ENCODE peak calls at places on chromosomes 4 and X, in five cellular contexts. L, W, T, P and M are unnamed samples.

GRCh38 chrX:13647709-13648212 is 5.2 kb upstream of the TCEANC start:
- DNase-seq in L (no peak), W (no peak), T (peak; percentile 77), P (no peak), M (peak; percentile 46)

GRCh38 chrX:153317306-153317705 is 4.3 kb downstream of the PNMA6F start:
- DNase-seq in L (no peak), W (no peak), T (no peak), P (no peak), M (no peak)

GRCh38 chr4:121783210-121783609 is 17.9 kb upstream of the EXOSC9 start:
- DNase-seq in L (no peak), W (no peak), T (no peak), P (no peak), M (no peak)

GRCh38 chr4:122458625-122459024 is 2.1 kb upstream of the IL2 start:
- DNase-seq in L (peak; percentile 73), W (peak; percentile 1), T (peak; percentile 5), P (no peak), M (no peak)

GRCh38 chr4:150108693-150109092 is 30.4 kb downstream of the DCLK2 start:
- DNase-seq in L (no peak), W (no peak), T (peak; percentile 13), P (peak; percentile 51), M (no peak)

GRCh38 chr4:176547005-176547404 is 227.2 kb downstream of the SPCS3 start:
- DNase-seq in L (no peak), W (no peak), T (no peak), P (no peak), M (no peak)

GRCh38 chrX:19954707-19955106 is 36.2 kb downstream of the BCLAF3 start:
- DNase-seq in L (no peak), W (no peak), T (no peak), P (no peak), M (no peak)

GRCh38 chr4:76738081-76738931 is 159.6 kb downstream of the SOWAHB start:
- DNase-seq in L (no peak), W (no peak), T (peak; percentile 34), P (no peak), M (no peak)

GRCh38 chrX:49193542-49193964 is 6.4 kb downstream of the SYP start:
- DNase-seq in L (no peak), W (no peak), T (no peak), P (no peak), M (no peak)

GRCh38 chr4:181822005-181822375 is 421.2 kb upstream of the TENM3 start:
- DNase-seq in L (no peak), W (no peak), T (no peak), P (peak; percentile 23), M (no peak)

GRCh38 chr4:85725727-85726170 is 250.8 kb downstream of the ARHGAP24 start:
- DNase-seq in L (no peak), W (no peak), T (peak; percentile 30), P (no peak), M (no peak)

GRCh38 chr4:109729155-109729562 is 711 bp downstream of the PLA2G12A start:
- DNase-seq in L (no peak), W (peak; percentile 27), T (peak; percentile 31), P (no peak), M (peak; percentile 35)

GRCh38 chr4:17132226-17132625 is 233.8 kb upstream of the LDB2 start:
- DNase-seq in L (no peak), W (no peak), T (no peak), P (no peak), M (no peak)
- H3K9me2 ChIP-seq in L (no peaks in the 10 kb centered on the region), W (peaks cover 43% of the 10 kb centered on the region), T (no peaks in the 10 kb centered on the region), P (no peaks in the 10 kb centered on the region), M (no peaks in the 10 kb centered on the region)

GRCh38 chr4:2867758-2868491 is 24.3 kb downstream of the ADD1 start:
- DNase-seq in L (no peak), W (peak; percentile 67), T (peak; percentile 34), P (peak; percentile 58), M (no peak)

GRCh38 chr4:2870098-2870497 is 26.5 kb downstream of the ADD1 start:
- DNase-seq in L (no peak), W (no peak), T (no peak), P (no peak), M (no peak)

GRCh38 chr4:2866891-2867290 is 23.2 kb downstream of the ADD1 start:
- DNase-seq in L (no peak), W (no peak), T (no peak), P (no peak), M (no peak)

GRCh38 chr4:2869659-2870058 is 26.0 kb downstream of the ADD1 start:
- DNase-seq in L (no peak), W (no peak), T (no peak), P (no peak), M (no peak)

DNA sequence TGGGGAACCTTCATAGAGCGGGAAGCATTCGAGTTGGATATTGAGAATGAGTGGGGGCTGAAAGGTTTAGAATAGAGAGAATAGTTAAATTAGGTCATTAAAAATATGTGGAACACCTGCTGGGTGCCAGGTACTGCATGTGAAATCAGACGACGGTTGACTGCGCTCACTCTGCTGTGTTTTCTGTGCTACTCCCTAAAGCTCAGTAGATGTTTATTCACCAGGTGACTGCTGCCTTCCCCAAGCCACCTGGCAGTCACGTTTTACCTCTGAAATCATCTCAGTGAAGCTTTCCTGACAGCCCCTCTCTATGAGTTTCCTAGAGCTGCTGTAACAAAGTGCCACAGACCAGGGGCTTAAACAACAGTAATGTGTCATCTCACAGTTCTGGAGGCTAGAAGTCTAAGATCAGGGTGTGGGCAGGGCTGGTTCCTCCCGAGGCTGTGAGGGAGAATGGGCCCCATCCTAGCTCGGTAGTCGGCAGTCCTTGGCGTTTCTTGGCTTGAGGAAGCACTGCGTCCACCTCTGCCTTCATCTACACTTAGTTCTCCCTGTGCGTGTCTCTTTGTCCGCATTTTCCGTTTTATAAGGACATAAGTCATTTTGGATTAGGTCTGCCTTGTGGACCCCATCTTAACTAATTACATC is 25.3 kb downstream of the ADD1 start:
- DNase-seq in L (no peak), W (no peak), T (no peak), P (no peak), M (no peak)
- H3K4me3 ChIP-seq in L (no peak overlapping the region), W (peak overlapping the region; percentile 41), T (no peak overlapping the region), P (no peak overlapping the region), M (no peak overlapping the region)

DNA sequence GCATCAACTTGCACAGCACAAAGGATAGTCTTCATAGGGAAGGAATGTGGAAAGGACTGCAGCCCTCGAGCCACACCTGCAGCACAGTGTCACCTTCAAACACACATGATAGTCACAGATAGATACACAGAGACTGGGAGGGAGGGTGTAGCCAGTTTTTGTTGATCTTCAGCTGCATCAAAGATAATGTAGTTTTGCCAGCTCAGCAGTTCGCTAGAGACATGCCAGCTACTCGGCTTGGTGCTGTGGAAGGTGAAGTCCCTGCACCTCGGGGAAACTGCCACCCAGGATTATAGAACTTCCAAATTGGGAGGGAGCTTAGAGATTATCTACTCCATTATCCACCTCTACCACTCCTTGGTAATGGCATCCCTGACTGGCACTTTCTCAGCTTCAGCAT is 92.9 kb upstream of the PAK3 start:
- DNase-seq in L (no peak), W (no peak), T (no peak), P (no peak), M (no peak)
- H3K9me2 ChIP-seq in L (no peaks in the 10 kb centered on the region), W (no peaks in the 10 kb centered on the region), T (no peaks in the 10 kb centered on the region), P (no peaks in the 10 kb centered on the region), M (no peaks in the 10 kb centered on the region)

DNA sequence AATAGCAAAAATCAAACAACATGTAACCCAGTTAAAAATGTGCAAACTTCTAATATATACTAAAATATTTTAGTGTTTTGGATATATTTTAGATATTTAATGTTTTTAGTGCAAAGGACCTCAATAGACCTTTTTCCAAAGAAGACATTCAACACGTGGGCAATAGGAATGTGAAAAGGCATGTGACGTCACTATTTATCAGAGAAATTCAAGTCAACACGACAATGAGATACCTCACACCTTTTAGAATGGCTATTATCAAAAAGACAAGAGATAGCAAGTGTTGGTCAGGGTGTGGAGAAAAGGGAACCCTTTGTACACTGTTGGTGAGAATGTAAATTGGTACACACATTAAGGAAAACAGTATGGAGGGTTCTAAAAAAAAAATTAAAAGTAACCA is 115.6 kb upstream of the FAM47B start:
- DNase-seq in L (no peak), W (no peak), T (no peak), P (no peak), M (no peak)
- H3K4me3 ChIP-seq in L (no peak overlapping the region), W (no peak overlapping the region), T (no peak overlapping the region), P (no peak overlapping the region), M (no peak overlapping the region)